ENCODE peak calls at places on chromosomes 2 and 18, in ten cellular contexts. One of them, this sample, is unnamed.

GRCh38 chr2:236254674-236255073 is 9.5 kb downstream of the ASB18 start:
- DNase-seq in progenitor cell of endocrine pancreas: no peak
- DNase-seq in astrocyte of the spinal cord: no peak
- DNase-seq in M059J: no peak
- DNase-seq in right cardiac atrium: no peak
- DNase-seq in astrocyte of the cerebellum: no peak
- DNase-seq in type B pancreatic cell: no peak
- DNase-seq in upper lobe of right lung: no peak
- DNase-seq in aorta: no peak
- DNase-seq in cardiac muscle cell: no peak
- DNase-seq in this sample: no peak

GRCh38 chr2:55173422-55174020 is 58.6 kb downstream of the CLHC1 start:
- DNase-seq in astrocyte of the spinal cord: no peak
- DNase-seq in aorta: no peak
- DNase-seq in type B pancreatic cell: no peak
- DNase-seq in right cardiac atrium: no peak
- DNase-seq in progenitor cell of endocrine pancreas: no peak
- DNase-seq in astrocyte of the cerebellum: no peak
- DNase-seq in upper lobe of right lung: no peak
- DNase-seq in cardiac muscle cell: no peak
- DNase-seq in M059J: no peak
- DNase-seq in this sample: no peak

GRCh38 chr2:138818479-138818878 is 38.3 kb upstream of the NXPH2 start:
- DNase-seq in progenitor cell of endocrine pancreas: no peak
- DNase-seq in cardiac muscle cell: no peak
- DNase-seq in astrocyte of the spinal cord: no peak
- DNase-seq in type B pancreatic cell: no peak
- DNase-seq in astrocyte of the cerebellum: peak
- DNase-seq in right cardiac atrium: no peak
- DNase-seq in upper lobe of right lung: no peak
- DNase-seq in M059J: no peak
- DNase-seq in aorta: no peak
- DNase-seq in this sample: no peak

GRCh38 chr2:21836766-21837543 is 713.2 kb downstream of the TDRD15 start:
- DNase-seq in cardiac muscle cell: no peak
- DNase-seq in M059J: peak
- DNase-seq in progenitor cell of endocrine pancreas: no peak
- DNase-seq in astrocyte of the cerebellum: peak
- DNase-seq in upper lobe of right lung: no peak
- DNase-seq in type B pancreatic cell: no peak
- DNase-seq in astrocyte of the spinal cord: peak
- DNase-seq in aorta: no peak
- DNase-seq in right cardiac atrium: no peak
- DNase-seq in this sample: no peak

GRCh38 chr18:23458830-23459529 is 5.9 kb downstream of the RIOK3 start:
- DNase-seq in aorta: no peak
- DNase-seq in M059J: no peak
- DNase-seq in astrocyte of the cerebellum: no peak
- DNase-seq in type B pancreatic cell: no peak
- DNase-seq in astrocyte of the spinal cord: no peak
- DNase-seq in progenitor cell of endocrine pancreas: no peak
- DNase-seq in right cardiac atrium: no peak
- DNase-seq in upper lobe of right lung: no peak
- DNase-seq in cardiac muscle cell: no peak
- DNase-seq in this sample: no peak

GRCh38 chr18:76909418-76909817 is 87.1 kb downstream of the ZNF236 start:
- DNase-seq in progenitor cell of endocrine pancreas: no peak
- DNase-seq in type B pancreatic cell: no peak
- DNase-seq in astrocyte of the spinal cord: no peak
- DNase-seq in right cardiac atrium: no peak
- DNase-seq in upper lobe of right lung: no peak
- DNase-seq in M059J: no peak
- DNase-seq in astrocyte of the cerebellum: no peak
- DNase-seq in aorta: no peak
- DNase-seq in cardiac muscle cell: no peak
- DNase-seq in this sample: no peak

GRCh38 chr2:173589604-173590277 is 235.1 kb downstream of the CDCA7 start:
- DNase-seq in astrocyte of the spinal cord: no peak
- DNase-seq in right cardiac atrium: no peak
- DNase-seq in M059J: peak
- DNase-seq in astrocyte of the cerebellum: peak
- DNase-seq in progenitor cell of endocrine pancreas: no peak
- DNase-seq in type B pancreatic cell: no peak
- DNase-seq in upper lobe of right lung: no peak
- DNase-seq in cardiac muscle cell: no peak
- DNase-seq in aorta: no peak
- DNase-seq in this sample: no peak

GRCh38 chr18:30328839-30329238 is 713.7 kb downstream of the DSC3 start:
- DNase-seq in astrocyte of the spinal cord: peak
- DNase-seq in type B pancreatic cell: no peak
- DNase-seq in aorta: no peak
- DNase-seq in cardiac muscle cell: no peak
- DNase-seq in progenitor cell of endocrine pancreas: no peak
- DNase-seq in M059J: peak
- DNase-seq in right cardiac atrium: no peak
- DNase-seq in upper lobe of right lung: no peak
- DNase-seq in astrocyte of the cerebellum: no peak
- DNase-seq in this sample: no peak

GRCh38 chr2:170475878-170476277 is 239.3 kb upstream of the SP5 start:
- DNase-seq in M059J: peak
- DNase-seq in type B pancreatic cell: no peak
- DNase-seq in astrocyte of the spinal cord: no peak
- DNase-seq in upper lobe of right lung: no peak
- DNase-seq in progenitor cell of endocrine pancreas: no peak
- DNase-seq in cardiac muscle cell: no peak
- DNase-seq in right cardiac atrium: no peak
- DNase-seq in aorta: no peak
- DNase-seq in astrocyte of the cerebellum: no peak
- DNase-seq in this sample: no peak

GRCh38 chr18:31878358-31878757 is 64.6 kb downstream of the TRAPPC8 start:
- DNase-seq in right cardiac atrium: no peak
- DNase-seq in astrocyte of the spinal cord: no peak
- DNase-seq in type B pancreatic cell: no peak
- DNase-seq in progenitor cell of endocrine pancreas: no peak
- DNase-seq in upper lobe of right lung: no peak
- DNase-seq in cardiac muscle cell: no peak
- DNase-seq in aorta: no peak
- DNase-seq in astrocyte of the cerebellum: no peak
- DNase-seq in M059J: no peak
- DNase-seq in this sample: no peak

GRCh38 chr2:120785228-120785966 is 49.7 kb downstream of the GLI2 start:
- DNase-seq in M059J: no peak
- DNase-seq in cardiac muscle cell: no peak
- DNase-seq in astrocyte of the cerebellum: no peak
- DNase-seq in type B pancreatic cell: no peak
- DNase-seq in aorta: no peak
- DNase-seq in progenitor cell of endocrine pancreas: no peak
- DNase-seq in astrocyte of the spinal cord: no peak
- DNase-seq in upper lobe of right lung: no peak
- DNase-seq in right cardiac atrium: no peak
- DNase-seq in this sample: no peak

GRCh38 chr2:159516241-159516758 is 100.0 kb downstream of the BAZ2B start:
- DNase-seq in astrocyte of the cerebellum: no peak
- DNase-seq in progenitor cell of endocrine pancreas: no peak
- DNase-seq in cardiac muscle cell: peak
- DNase-seq in astrocyte of the spinal cord: peak
- DNase-seq in upper lobe of right lung: no peak
- DNase-seq in M059J: peak
- DNase-seq in type B pancreatic cell: no peak
- DNase-seq in aorta: no peak
- DNase-seq in right cardiac atrium: no peak
- DNase-seq in this sample: no peak

GRCh38 chr2:181037922-181038321 is 57.5 kb downstream of the UBE2E3 start:
- DNase-seq in astrocyte of the spinal cord: peak
- DNase-seq in M059J: peak
- DNase-seq in astrocyte of the cerebellum: no peak
- DNase-seq in type B pancreatic cell: no peak
- DNase-seq in upper lobe of right lung: no peak
- DNase-seq in cardiac muscle cell: no peak
- DNase-seq in progenitor cell of endocrine pancreas: no peak
- DNase-seq in aorta: no peak
- DNase-seq in right cardiac atrium: no peak
- DNase-seq in this sample: no peak

GRCh38 chr18:50410008-50410407 is 35.2 kb downstream of the SKA1 start:
- DNase-seq in progenitor cell of endocrine pancreas: no peak
- DNase-seq in type B pancreatic cell: no peak
- DNase-seq in upper lobe of right lung: no peak
- DNase-seq in astrocyte of the cerebellum: no peak
- DNase-seq in cardiac muscle cell: no peak
- DNase-seq in right cardiac atrium: no peak
- DNase-seq in astrocyte of the spinal cord: no peak
- DNase-seq in aorta: no peak
- DNase-seq in M059J: no peak
- DNase-seq in this sample: no peak

GRCh38 chr2:167196461-167197252 is 308.4 kb downstream of the XIRP2 start:
- DNase-seq in upper lobe of right lung: no peak
- DNase-seq in astrocyte of the cerebellum: peak
- DNase-seq in astrocyte of the spinal cord: peak
- DNase-seq in aorta: no peak
- DNase-seq in cardiac muscle cell: peak
- DNase-seq in M059J: peak
- DNase-seq in type B pancreatic cell: no peak
- DNase-seq in right cardiac atrium: peak
- DNase-seq in progenitor cell of endocrine pancreas: no peak
- DNase-seq in this sample: no peak

GRCh38 chr2:15912203-15912602 is 28.1 kb upstream of the MYCN start:
- DNase-seq in cardiac muscle cell: no peak
- DNase-seq in astrocyte of the cerebellum: peak
- DNase-seq in M059J: peak
- DNase-seq in upper lobe of right lung: no peak
- DNase-seq in right cardiac atrium: peak
- DNase-seq in type B pancreatic cell: peak
- DNase-seq in astrocyte of the spinal cord: peak
- DNase-seq in progenitor cell of endocrine pancreas: no peak
- DNase-seq in aorta: no peak
- DNase-seq in this sample: no peak

GRCh38 chr2:60819155-60819862 is 62.1 kb upstream of the REL start:
- DNase-seq in astrocyte of the cerebellum: no peak
- DNase-seq in type B pancreatic cell: peak
- DNase-seq in cardiac muscle cell: no peak
- DNase-seq in aorta: no peak
- DNase-seq in progenitor cell of endocrine pancreas: no peak
- DNase-seq in astrocyte of the spinal cord: no peak
- DNase-seq in right cardiac atrium: no peak
- DNase-seq in upper lobe of right lung: no peak
- DNase-seq in M059J: no peak
- DNase-seq in this sample: peak

GRCh38 chr2:128457006-128457604 is 138.4 kb upstream of the HS6ST1 start:
- DNase-seq in progenitor cell of endocrine pancreas: no peak
- DNase-seq in M059J: no peak
- DNase-seq in aorta: no peak
- DNase-seq in astrocyte of the cerebellum: no peak
- DNase-seq in type B pancreatic cell: peak
- DNase-seq in upper lobe of right lung: peak
- DNase-seq in cardiac muscle cell: no peak
- DNase-seq in astrocyte of the spinal cord: no peak
- DNase-seq in right cardiac atrium: no peak
- DNase-seq in this sample: no peak

GRCh38 chr2:176106636-176107539 is at the start of gene HOXD11:
- DNase-seq in upper lobe of right lung: no peak
- DNase-seq in M059J: peak
- DNase-seq in cardiac muscle cell: no peak
- DNase-seq in aorta: peak
- DNase-seq in astrocyte of the spinal cord: no peak
- DNase-seq in type B pancreatic cell: peak
- DNase-seq in progenitor cell of endocrine pancreas: no peak
- DNase-seq in astrocyte of the cerebellum: no peak
- DNase-seq in right cardiac atrium: no peak
- DNase-seq in this sample: no peak

GRCh38 chr2:160482673-160483072 is 10.9 kb downstream of the RBMS1 start:
- DNase-seq in M059J: no peak
- DNase-seq in type B pancreatic cell: no peak
- DNase-seq in aorta: no peak
- DNase-seq in progenitor cell of endocrine pancreas: no peak
- DNase-seq in right cardiac atrium: no peak
- DNase-seq in cardiac muscle cell: no peak
- DNase-seq in astrocyte of the cerebellum: no peak
- DNase-seq in astrocyte of the spinal cord: no peak
- DNase-seq in upper lobe of right lung: no peak
- DNase-seq in this sample: no peak

GRCh38 chr2:238285653-238286082 is 2.7 kb downstream of the PER2 start:
- DNase-seq in astrocyte of the spinal cord: peak
- DNase-seq in aorta: peak
- DNase-seq in progenitor cell of endocrine pancreas: no peak
- DNase-seq in cardiac muscle cell: no peak
- DNase-seq in type B pancreatic cell: no peak
- DNase-seq in M059J: peak
- DNase-seq in right cardiac atrium: peak
- DNase-seq in astrocyte of the cerebellum: peak
- DNase-seq in upper lobe of right lung: peak
- DNase-seq in this sample: no peak

GRCh38 chr2:202858601-202859000 is 13.0 kb downstream of the ICA1L start:
- DNase-seq in astrocyte of the cerebellum: no peak
- DNase-seq in type B pancreatic cell: no peak
- DNase-seq in cardiac muscle cell: no peak
- DNase-seq in astrocyte of the spinal cord: no peak
- DNase-seq in right cardiac atrium: no peak
- DNase-seq in progenitor cell of endocrine pancreas: no peak
- DNase-seq in M059J: no peak
- DNase-seq in upper lobe of right lung: no peak
- DNase-seq in aorta: no peak
- DNase-seq in this sample: no peak

GRCh38 chr2:146037334-146037870 is 1517.5 kb upstream of the ZEB2 start:
- DNase-seq in M059J: peak
- DNase-seq in progenitor cell of endocrine pancreas: no peak
- DNase-seq in aorta: no peak
- DNase-seq in type B pancreatic cell: no peak
- DNase-seq in astrocyte of the spinal cord: peak
- DNase-seq in right cardiac atrium: no peak
- DNase-seq in cardiac muscle cell: no peak
- DNase-seq in astrocyte of the cerebellum: peak
- DNase-seq in upper lobe of right lung: no peak
- DNase-seq in this sample: no peak

GRCh38 chr2:69384618-69385081 is 2.4 kb downstream of the GFPT1 start:
- DNase-seq in M059J: no peak
- DNase-seq in astrocyte of the spinal cord: no peak
- DNase-seq in upper lobe of right lung: no peak
- DNase-seq in cardiac muscle cell: no peak
- DNase-seq in type B pancreatic cell: no peak
- DNase-seq in astrocyte of the cerebellum: no peak
- DNase-seq in right cardiac atrium: no peak
- DNase-seq in progenitor cell of endocrine pancreas: no peak
- DNase-seq in aorta: no peak
- DNase-seq in this sample: no peak

GRCh38 chr2:193793914-193794313 is 1599.2 kb upstream of the TMEFF2 start:
- DNase-seq in progenitor cell of endocrine pancreas: no peak
- DNase-seq in astrocyte of the spinal cord: peak
- DNase-seq in cardiac muscle cell: no peak
- DNase-seq in astrocyte of the cerebellum: no peak
- DNase-seq in aorta: no peak
- DNase-seq in M059J: peak
- DNase-seq in type B pancreatic cell: no peak
- DNase-seq in right cardiac atrium: no peak
- DNase-seq in upper lobe of right lung: no peak
- DNase-seq in this sample: no peak

GRCh38 chr2:237616373-237617304 is 10.7 kb upstream of the LRRFIP1 start:
- DNase-seq in right cardiac atrium: no peak
- DNase-seq in M059J: peak
- DNase-seq in astrocyte of the spinal cord: peak
- DNase-seq in aorta: no peak
- DNase-seq in astrocyte of the cerebellum: peak
- DNase-seq in upper lobe of right lung: no peak
- DNase-seq in type B pancreatic cell: no peak
- DNase-seq in progenitor cell of endocrine pancreas: no peak
- DNase-seq in cardiac muscle cell: no peak
- DNase-seq in this sample: peak

GRCh38 chr2:98020992-98021713 is 25.4 kb upstream of the TMEM131 start:
- DNase-seq in progenitor cell of endocrine pancreas: no peak
- DNase-seq in astrocyte of the spinal cord: no peak
- DNase-seq in astrocyte of the cerebellum: no peak
- DNase-seq in M059J: peak
- DNase-seq in cardiac muscle cell: no peak
- DNase-seq in right cardiac atrium: no peak
- DNase-seq in aorta: no peak
- DNase-seq in type B pancreatic cell: peak
- DNase-seq in upper lobe of right lung: no peak
- DNase-seq in this sample: no peak

GRCh38 chr2:40471868-40472267 is 20.0 kb upstream of the SLC8A1 start:
- DNase-seq in M059J: no peak
- DNase-seq in aorta: no peak
- DNase-seq in astrocyte of the spinal cord: no peak
- DNase-seq in cardiac muscle cell: no peak
- DNase-seq in type B pancreatic cell: no peak
- DNase-seq in progenitor cell of endocrine pancreas: no peak
- DNase-seq in upper lobe of right lung: no peak
- DNase-seq in right cardiac atrium: no peak
- DNase-seq in astrocyte of the cerebellum: no peak
- DNase-seq in this sample: no peak

This sample was measured in naive thymus-derived CD4-positive, alpha-beta T cell.